ENCODE peak calls at places on chromosomes 11 and 22, in eight cellular contexts. F is colonic mucosa, K is NCI-H2081, Q is T47D, S is T-helper 1 cell, N is EH, G is NCI-H69, P is iris pigment epithelial cell. E is an unnamed sample.

GRCh38 chr11:33045551-33046255 is 6.3 kb downstream of the TCP11L1 start:
- DNase-seq in K (no peak), S (no peak), Q (no peak), P (peak), F (peak), G (peak), N (peak), E (no peak)

GRCh38 chr22:48309115-48309705 is 1518.5 kb downstream of the BRD1 start:
- DNase-seq in F (peak), S (no peak), N (no peak), K (no peak), G (no peak), Q (no peak), P (no peak), E (no peak)

GRCh38 chr11:30284836-30285235 is 38.1 kb upstream of the ARL14EP start:
- DNase-seq in S (no peak), Q (no peak), F (no peak), G (no peak), N (no peak), K (no peak), P (no peak), E (no peak)

GRCh38 chr11:83007909-83008580 is 63.7 kb downstream of the RAB30 start:
- DNase-seq in N (no peak), G (peak), K (peak), P (peak), S (no peak), F (peak), Q (no peak), E (no peak)

GRCh38 chr11:83521647-83522596 is 235.8 kb upstream of the CCDC90B start:
- DNase-seq in S (no peak), F (no peak), N (peak), P (peak), Q (no peak), K (peak), G (peak), E (no peak)

GRCh38 chr11:44885065-44885777 is 65.5 kb downstream of the TP53I11 start:
- DNase-seq in P (no peak), S (no peak), G (peak), F (no peak), Q (no peak), N (no peak), K (no peak), E (no peak)

GRCh38 chr22:36493690-36494110 is 12.3 kb upstream of the TXN2 start:
- DNase-seq in K (no peak), Q (no peak), N (no peak), F (peak), S (no peak), P (no peak), G (no peak), E (no peak)

GRCh38 chr11:91790346-91790745 is 434.3 kb upstream of the FAT3 start:
- DNase-seq in K (no peak), F (no peak), G (peak), S (no peak), P (no peak), N (no peak), Q (no peak), E (no peak)

GRCh38 chr22:19540394-19540793 is 16.2 kb upstream of the CLDN5 start:
- DNase-seq in F (no peak), G (no peak), Q (no peak), P (no peak), N (no peak), S (no peak), K (no peak), E (no peak)

GRCh38 chr11:45974806-45975205 is 52.4 kb downstream of the LARGE2 start:
- DNase-seq in F (no peak), S (no peak), G (no peak), Q (no peak), P (no peak), K (no peak), N (peak), E (no peak)

GRCh38 chr11:112352907-112353306 is 92.2 kb upstream of the PLET1 start:
- DNase-seq in K (no peak), Q (no peak), S (no peak), F (no peak), P (peak), G (no peak), N (no peak), E (no peak)

GRCh38 chr11:112273066-112273465 is 12.4 kb upstream of the PLET1 start:
- DNase-seq in G (no peak), Q (no peak), P (no peak), S (no peak), K (no peak), N (no peak), F (no peak), E (no peak)

GRCh38 chr11:134150195-134150903 is 73.4 kb downstream of the NCAPD3 start:
- DNase-seq in P (peak), S (no peak), F (no peak), G (no peak), K (no peak), Q (no peak), N (no peak), E (peak)

GRCh38 chr11:90747057-90747456 is 524.2 kb upstream of the CHORDC1 start:
- DNase-seq in G (no peak), K (no peak), P (peak), Q (no peak), N (no peak), S (no peak), F (no peak), E (no peak)

GRCh38 chr11:66340596-66341501 is 4.1 kb downstream of the BRMS1 start:
- DNase-seq in F (no peak), S (no peak), N (no peak), Q (no peak), G (no peak), P (no peak), K (no peak), E (peak)

GRCh38 chr11:99370557-99371200 is 349.9 kb downstream of the CNTN5 start:
- DNase-seq in K (peak), P (peak), Q (no peak), G (peak), S (no peak), N (no peak), F (no peak), E (no peak)

GRCh38 chr11:132332521-132332920 is 962.1 kb downstream of the NTM start:
- DNase-seq in S (no peak), G (peak), P (no peak), F (no peak), K (peak), Q (no peak), N (no peak), E (no peak)

GRCh38 chr22:32237021-32237420 is 18.1 kb downstream of the SLC5A4 start:
- DNase-seq in P (no peak), Q (no peak), S (no peak), K (peak), N (no peak), F (no peak), G (peak), E (no peak)

GRCh38 chr11:8354622-8355417 is 91.1 kb upstream of the LMO1 start:
- DNase-seq in K (peak), S (no peak), Q (no peak), P (no peak), G (peak), N (no peak), F (no peak), E (no peak)

GRCh38 chr22:38921801-38922200 is 35.6 kb upstream of the APOBEC3A start:
- DNase-seq in Q (no peak), G (no peak), K (no peak), F (peak), S (no peak), N (no peak), P (no peak), E (no peak)

GRCh38 chr22:36177160-36177559 is 16.6 kb upstream of the APOL3 start:
- DNase-seq in Q (no peak), F (no peak), S (no peak), N (no peak), P (no peak), K (no peak), G (no peak), E (no peak)

GRCh38 chr11:109205312-109205711 is 216.7 kb upstream of the C11orf87 start:
- DNase-seq in K (no peak), Q (no peak), F (no peak), P (no peak), S (no peak), N (no peak), G (no peak), E (no peak)

GRCh38 chr11:131688056-131688693 is 317.8 kb downstream of the NTM start:
- DNase-seq in K (peak), F (peak), Q (peak), G (peak), P (peak), S (no peak), N (peak), E (no peak)

GRCh38 chr11:110479445-110480101 is 49.8 kb downstream of the FDX1 start:
- DNase-seq in S (no peak), Q (no peak), N (peak), G (peak), F (no peak), K (peak), P (peak), E (no peak)

GRCh38 chr11:59267738-59268475 is 55.2 kb upstream of the MPEG1 start:
- DNase-seq in Q (no peak), K (no peak), P (no peak), F (no peak), S (no peak), N (no peak), G (no peak), E (no peak)